ENCODE peak calls at places on chromosomes 4 and X, in seven cellular contexts. O is gastrocnemius medialis, G is breast epithelium, Y is colonic mucosa, J is GM23248, V is A549, K is upper lobe of right lung. R is an unnamed sample.
A peak's percentile ranks its signal among the peaks of the same experiment; 100 is the strongest.

GRCh38 chr4:804804-805203 is 21.1 kb downstream of the CPLX1 start:
- DNase-seq in O (no peak), G (no peak), Y (no peak), J (no peak), V (no peak), K (no peak), R (no peak)

GRCh38 chr4:138983690-138984089 is 31.9 kb upstream of the NOCT start:
- DNase-seq in O (no peak), G (no peak), Y (no peak), J (no peak), V (no peak), K (no peak), R (no peak)

GRCh38 chr4:54185380-54185779 is 43.7 kb upstream of the PDGFRA start:
- DNase-seq in O (no peak), G (no peak), Y (no peak), J (no peak), V (no peak), K (no peak), R (no peak)

GRCh38 chr4:56630876-56631666 is 50.0 kb downstream of the HOPX start:
- DNase-seq in O (no peak), G (no peak), Y (no peak), J (peak; percentile 57), V (no peak), K (no peak), R (no peak)

GRCh38 chrX:17744896-17745523 is 7.7 kb downstream of the SCML1 start:
- DNase-seq in O (no peak), G (no peak), Y (no peak), J (peak; percentile 25), V (no peak), K (no peak), R (no peak)

GRCh38 chr4:40575846-40576245 is 53.8 kb downstream of the RBM47 start:
- DNase-seq in O (no peak), G (no peak), Y (no peak), J (no peak), V (no peak), K (no peak), R (no peak)

GRCh38 chr4:3773552-3774001 is 7.4 kb downstream of the ADRA2C start:
- DNase-seq in O (no peak), G (peak; percentile 23), Y (no peak), J (no peak), V (no peak), K (no peak), R (no peak)

GRCh38 chrX:69323786-69324720 is 158.8 kb upstream of the PJA1 start:
- DNase-seq in O (no peak), G (no peak), Y (no peak), J (no peak), V (no peak), K (no peak), R (no peak)

GRCh38 chr4:68673143-68673542 is 2.7 kb upstream of the UGT2B15 start:
- DNase-seq in O (no peak), G (no peak), Y (no peak), J (no peak), V (no peak), K (no peak), R (no peak)
- H3K27ac ChIP-seq in O (no peak overlapping the region), G (no peak overlapping the region), Y (no peak overlapping the region), J (no peak overlapping the region), V (no peak overlapping the region), K (no peak overlapping the region), R (no peak overlapping the region)

DNA sequence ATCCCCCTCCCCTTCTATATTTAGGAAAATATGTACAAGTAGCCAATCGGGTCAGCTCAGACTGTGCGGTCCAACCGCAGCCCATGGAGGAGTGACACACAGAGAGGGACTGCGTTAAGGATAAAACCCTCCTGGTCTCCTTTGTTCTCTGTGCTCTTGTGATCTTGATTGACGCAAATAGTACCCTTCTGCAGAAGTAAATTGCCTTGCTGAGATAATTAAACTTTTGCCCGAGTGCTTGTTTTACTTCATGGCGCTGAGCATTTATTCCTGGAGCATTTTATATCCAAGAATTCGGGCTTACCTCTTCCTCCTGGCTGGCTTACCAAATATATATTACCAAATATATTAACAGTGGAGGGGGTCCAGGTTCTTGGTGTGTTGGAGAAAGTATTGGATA is 184.2 kb downstream of the STAG2 start:
- DNase-seq in O (no peak), G (no peak), Y (no peak), J (no peak), V (no peak), K (no peak), R (no peak)
- H3K27ac ChIP-seq in O (no peak overlapping the region), G (no peak overlapping the region), Y (no peak overlapping the region), J (no peak overlapping the region), V (no peak overlapping the region), K (no peak overlapping the region), R (no peak overlapping the region)

GRCh38 chr4:108702960-108703359 is 52.6 kb downstream of the OSTC start:
- DNase-seq in O (no peak), G (no peak), Y (no peak), J (no peak), V (no peak), K (no peak), R (no peak)
- H3K27ac ChIP-seq in O (no peak overlapping the region), G (no peak overlapping the region), Y (no peak overlapping the region), J (no peak overlapping the region), V (no peak overlapping the region), K (no peak overlapping the region), R (no peak overlapping the region)

GRCh38 chr4:5821665-5822358 is 71.1 kb downstream of the CRMP1 start:
- DNase-seq in O (no peak), G (no peak), Y (no peak), J (peak; percentile 38), V (peak; percentile 15), K (no peak), R (no peak)
- H3K27ac ChIP-seq in O (no peak overlapping the region), G (no peak overlapping the region), Y (no peak overlapping the region), J (no peak overlapping the region), V (no peak overlapping the region), K (no peak overlapping the region), R (no peak overlapping the region)